ENCODE peak calls at places on chromosomes 4 and X, in five cellular contexts. P, N, G, S and I are unnamed samples.

GRCh38 chrX:17801431-17801830 is 59.7 kb downstream of the RAI2 start:
- DNase-seq in G (no peak), N (no peak), S (no peak), P (no peak), I (no peak)

GRCh38 chrX:140701480-140701879 is 8.1 kb upstream of the LINC00632 start:
- DNase-seq in P (no peak), S (no peak), G (no peak), N (no peak), I (no peak)

GRCh38 chr4:56229947-56230346 is 157.3 kb downstream of the AASDH start:
- DNase-seq in S (no peak), P (no peak), G (no peak), N (no peak), I (no peak)

GRCh38 chr4:5812506-5813229 is 80.2 kb downstream of the CRMP1 start:
- DNase-seq in S (peak), N (no peak), P (peak), G (peak), I (peak)

GRCh38 chrX:44314259-44314734 is 29.2 kb downstream of the EFHC2 start:
- DNase-seq in N (no peak), P (no peak), G (no peak), S (no peak), I (no peak)

GRCh38 chr4:120156115-120156718 is 89.6 kb upstream of the MAD2L1 start:
- DNase-seq in G (peak), S (peak), N (no peak), P (peak), I (peak)

GRCh38 chr4:8304827-8305695 is 35.5 kb downstream of the HTRA3 start:
- DNase-seq in P (no peak), S (no peak), G (no peak), N (no peak), I (no peak)

GRCh38 chr4:55183926-55184599 is 58.7 kb upstream of the KDR start:
- DNase-seq in S (no peak), N (no peak), G (peak), P (no peak), I (peak)

GRCh38 chr4:167032876-167033275 is 201.4 kb downstream of the SPOCK3 start:
- DNase-seq in G (no peak), P (no peak), N (no peak), S (no peak), I (no peak)

GRCh38 chr4:164572877-164573279 is 181.1 kb upstream of the SMIM31 start:
- DNase-seq in G (no peak), P (no peak), S (no peak), N (no peak), I (peak)

GRCh38 chr4:145909331-145909730 is 29.3 kb downstream of the ZNF827 start:
- DNase-seq in P (no peak), S (no peak), G (no peak), N (peak), I (no peak)

GRCh38 chrX:70806081-70806480 is 102.4 kb downstream of the TEX11 start:
- DNase-seq in S (no peak), G (no peak), N (no peak), P (no peak), I (no peak)

GRCh38 chr4:154984148-154984547 is 203.1 kb downstream of the RBM46 start:
- DNase-seq in P (no peak), G (no peak), S (no peak), N (no peak), I (no peak)

GRCh38 chr4:16032382-16032743 is 51.5 kb downstream of the PROM1 start:
- DNase-seq in N (no peak), P (no peak), S (no peak), G (no peak), I (no peak)

GRCh38 chr4:3287972-3288570 is 4.8 kb upstream of the RGS12 start:
- DNase-seq in S (no peak), P (no peak), N (no peak), G (no peak), I (no peak)

GRCh38 chr4:111849726-111850284 is 295.4 kb upstream of the FAM241A start:
- DNase-seq in N (no peak), G (peak), P (no peak), S (no peak), I (no peak)

GRCh38 chr4:173530326-173531062 is 465 bp upstream of the HAND2 start:
- DNase-seq in G (no peak), P (no peak), N (no peak), S (no peak), I (no peak)

GRCh38 chr4:71417150-71417549 is 78.3 kb downstream of the SLC4A4 start:
- DNase-seq in N (no peak), S (no peak), P (no peak), G (no peak), I (no peak)

GRCh38 chrX:28120076-28120475 is 138.8 kb upstream of the DCAF8L1 start:
- DNase-seq in P (no peak), N (no peak), S (no peak), G (no peak), I (no peak)

GRCh38 chr4:168716411-168717129 is 219.7 kb downstream of the PALLD start:
- DNase-seq in P (no peak), S (no peak), N (no peak), G (no peak), I (no peak)

GRCh38 chr4:107893171-107894137 is 37.9 kb upstream of the CYP2U1 start:
- DNase-seq in P (no peak), N (no peak), S (no peak), G (peak), I (no peak)

GRCh38 chrX:135982860-135983259 is 2.4 kb upstream of the SLC9A6 start:
- DNase-seq in S (no peak), P (no peak), G (no peak), N (no peak), I (no peak)

GRCh38 chr4:48112017-48112667 is 21.9 kb downstream of the TXK start:
- DNase-seq in S (no peak), G (no peak), N (no peak), P (no peak), I (no peak)

GRCh38 chr4:140134780-140135179 is 19.2 kb downstream of the MAML3 start:
- DNase-seq in S (no peak), P (no peak), N (no peak), G (no peak), I (no peak)